ENCODE peak calls at places on chromosomes 3 and 15, in five cellular contexts. E is H9; T is pulmonary artery endothelial cell; R is T-helper 1 cell; J is activated effector memory CD4-positive, alpha-beta T cell treated with anti-CD3 and anti-CD28 coated beads, Interleukin-2, amount 50 U/mL, for 16 hours. M is an unnamed sample.

GRCh38 chr15:83287541-83288027 is 3.1 kb upstream of the BNC1 start:
- DNase-seq in E (no peak), J (no peak), T (peak; percentile 88), R (no peak), M (no peak)

GRCh38 chr3:182284793-182285192 is 508.5 kb upstream of the ATP11B start:
- DNase-seq in R (no peak), E (peak; percentile 53), J (no peak), T (no peak), M (no peak)

GRCh38 chr3:183826448-183826847 is 1.1 kb upstream of the MAP6D1 start:
- DNase-seq in J (no peak), T (no peak), E (no peak), R (no peak), M (no peak)

GRCh38 chr15:78925076-78925624 is 19.7 kb downstream of the CTSH start:
- DNase-seq in R (no peak), J (no peak), E (no peak), T (no peak), M (no peak)

GRCh38 chr3:42172047-42172654 is 81.0 kb downstream of the TRAK1 start:
- DNase-seq in E (no peak), T (no peak), R (no peak), J (peak; percentile 25), M (no peak)

GRCh38 chr3:156620901-156621300 is 53.5 kb upstream of the TIPARP start:
- DNase-seq in J (no peak), T (no peak), R (no peak), E (no peak), M (no peak)

GRCh38 chr3:124859025-124859424 is 28.1 kb downstream of the ITGB5 start:
- DNase-seq in R (no peak), E (no peak), J (no peak), T (peak; percentile 49), M (no peak)

GRCh38 chr3:150725548-150725947 is 21.8 kb upstream of the ERICH6 start:
- DNase-seq in E (no peak), J (no peak), R (no peak), T (no peak), M (no peak)

GRCh38 chr15:63075072-63075995 is 32.8 kb downstream of the TPM1 start:
- DNase-seq in R (no peak), T (no peak), J (no peak), E (peak; percentile 50), M (no peak)

GRCh38 chr15:35953424-35953823 is 407.5 kb upstream of the DPH6 start:
- DNase-seq in T (no peak), J (no peak), E (no peak), R (no peak), M (no peak)

GRCh38 chr3:124584552-124585391 is 145.5 kb upstream of the UMPS start:
- DNase-seq in R (peak; percentile 15), E (peak; percentile 90), J (peak; percentile 77), T (no peak), M (peak; percentile 40)